ENCODE peak calls at places on chromosome 18, in nine cellular contexts. J is nucleus accumbens, G is GM23248, B is HS-5, L is neural progenitor cell, Y is iris pigment epithelial cell, W is RWPE1, R is sciatic nerve, V is AG04449. C is an unnamed sample.

GRCh38 chr18:78629426-78629825 is 350.2 kb upstream of the SALL3 start:
- DNase-seq in V (no peak), L (no peak), J (no peak), W (no peak), G (no peak), Y (no peak), B (no peak), R (no peak), C (no peak)

GRCh38 chr18:22171839-22172582 is 2.6 kb downstream of the GATA6 start:
- DNase-seq in J (no peak), B (no peak), R (no peak), W (no peak), V (no peak), L (peak; percentile 65), G (peak; percentile 54), Y (no peak), C (no peak)

GRCh38 chr18:70421471-70421870 is 132.6 kb downstream of the SOCS6 start:
- DNase-seq in R (no peak), L (no peak), G (peak; percentile 56), V (no peak), Y (peak; percentile 71), W (peak; percentile 37), J (no peak), B (no peak), C (no peak)

GRCh38 chr18:56890632-56891031 is 239.5 kb downstream of the WDR7 start:
- DNase-seq in L (no peak), Y (peak; percentile 96), B (peak; percentile 67), G (peak; percentile 87), V (peak; percentile 75), J (no peak), W (peak; percentile 12), R (no peak), C (peak; percentile 64)

GRCh38 chr18:74234326-74235171 is 57.2 kb downstream of the CYB5A start:
- DNase-seq in G (peak; percentile 82), B (no peak), L (no peak), J (no peak), R (no peak), V (no peak), W (peak; percentile 53), Y (peak; percentile 98), C (peak; percentile 17)

GRCh38 chr18:75784413-75784812 is 356.9 kb upstream of the SMIM21 start:
- DNase-seq in B (no peak), L (no peak), V (no peak), R (no peak), J (no peak), G (no peak), Y (no peak), W (no peak), C (no peak)

GRCh38 chr18:25453556-25454269 is 101.7 kb upstream of the ZNF521 start:
- DNase-seq in R (no peak), Y (peak; percentile 91), G (peak; percentile 80), V (peak; percentile 37), J (no peak), B (peak; percentile 37), W (no peak), L (no peak), C (peak; percentile 46)

GRCh38 chr18:424071-424868 is 76.2 kb downstream of the COLEC12 start:
- DNase-seq in Y (peak; percentile 63), J (no peak), V (peak; percentile 96), G (peak; percentile 58), L (no peak), R (no peak), B (no peak), W (no peak), C (peak; percentile 81)

GRCh38 chr18:73153271-73153670 is 285.5 kb upstream of the NETO1 start:
- DNase-seq in W (peak; percentile 18), J (no peak), R (no peak), V (no peak), B (no peak), G (no peak), Y (peak; percentile 3), L (no peak), C (peak; percentile 5)

GRCh38 chr18:79889569-79889968 is 61.9 kb downstream of the SLC66A2 start:
- DNase-seq in L (no peak), Y (no peak), V (no peak), B (no peak), G (no peak), W (no peak), J (no peak), R (no peak), C (no peak)

GRCh38 chr18:70671889-70672551 is 383.2 kb downstream of the SOCS6 start:
- DNase-seq in B (no peak), Y (no peak), R (no peak), V (no peak), G (no peak), L (no peak), J (no peak), W (no peak), C (no peak)

GRCh38 chr18:69490813-69491212 is 90.1 kb downstream of the DOK6 start:
- DNase-seq in Y (peak; percentile 79), W (no peak), G (peak; percentile 65), L (no peak), R (no peak), J (no peak), V (peak; percentile 2), B (peak; percentile 56), C (peak; percentile 46)

GRCh38 chr18:10927290-10927979 is 221.9 kb downstream of the PIEZO2 start:
- DNase-seq in W (no peak), J (no peak), Y (peak; percentile 88), L (no peak), V (no peak), G (peak; percentile 84), B (peak; percentile 46), R (no peak), C (no peak)

GRCh38 chr18:55124078-55124477 is 164.8 kb upstream of the CCDC68 start:
- DNase-seq in V (no peak), J (no peak), L (no peak), B (no peak), R (no peak), G (peak; percentile 43), W (no peak), Y (peak; percentile 54), C (no peak)

GRCh38 chr18:59149007-59149406 is 9.3 kb downstream of the SEC11C start:
- DNase-seq in Y (no peak), B (no peak), L (no peak), W (no peak), R (no peak), G (no peak), J (no peak), V (no peak), C (no peak)

GRCh38 chr18:39057423-39058057 is 1491.9 kb upstream of the CELF4 start:
- DNase-seq in Y (peak; percentile 31), L (no peak), G (peak; percentile 7), V (no peak), W (peak; percentile 3), R (no peak), B (peak; percentile 38), J (no peak), C (no peak)

GRCh38 chr18:78735131-78736014 is 244.2 kb upstream of the SALL3 start:
- DNase-seq in W (no peak), J (no peak), Y (no peak), V (no peak), R (peak; percentile 47), B (no peak), L (no peak), G (no peak), C (no peak)

GRCh38 chr18:12737243-12737902 is 34.5 kb downstream of the PSMG2 start:
- DNase-seq in Y (no peak), J (no peak), R (no peak), V (no peak), W (no peak), G (no peak), B (no peak), L (no peak), C (no peak)

C was measured in AG09309.